ENCODE peak calls at places on chromosomes 2 and 18, in five cellular contexts. P is ovary, G is thyroid gland, W is brain microvascular endothelial cell, R is left ventricle myocardium inferior. T is an unnamed sample.

GRCh38 chr2:232147440-232148077 is 186.0 kb downstream of the DIS3L2 start:
- DNase-seq in P (no peak), G (no peak), W (no peak), R (no peak), T (no peak)

GRCh38 chr18:59416818-59417217 is 57.8 kb upstream of the LMAN1 start:
- DNase-seq in P (no peak), G (no peak), W (no peak), R (no peak), T (no peak)

GRCh38 chr2:204127238-204127637 is 190.7 kb downstream of the ICOS start:
- DNase-seq in P (no peak), G (no peak), W (no peak), R (no peak), T (no peak)

GRCh38 chr2:232894746-232895145 is 24.7 kb downstream of the SNORC start:
- DNase-seq in P (no peak), G (no peak), W (no peak), R (no peak), T (no peak)

GRCh38 chr18:8657873-8658521 is 47.4 kb upstream of the MTCL1 start:
- DNase-seq in P (peak; percentile 41), G (no peak), W (no peak), R (no peak), T (no peak)

GRCh38 chr18:22182884-22183610 is 13.7 kb downstream of the GATA6 start:
- DNase-seq in P (no peak), G (no peak), W (no peak), R (no peak), T (no peak)

GRCh38 chr18:56902653-56903052 is 244.2 kb upstream of the BOD1L2 start:
- DNase-seq in P (no peak), G (no peak), W (no peak), R (no peak), T (no peak)

GRCh38 chr2:223734346-223734745 is 103.0 kb downstream of the AP1S3 start:
- DNase-seq in P (no peak), G (no peak), W (no peak), R (no peak), T (no peak)

GRCh38 chr18:64403784-64404498 is 255.1 kb upstream of the LINC00305 start:
- DNase-seq in P (no peak), G (no peak), W (peak; percentile 3), R (no peak), T (no peak)

GRCh38 chr2:73832905-73833304 is 4.1 kb downstream of the STAMBP start:
- DNase-seq in P (no peak), G (no peak), W (no peak), R (no peak), T (no peak)

GRCh38 chr2:182447843-182448242 is 21.0 kb upstream of the PDE1A start:
- DNase-seq in P (no peak), G (no peak), W (peak; percentile 83), R (no peak), T (no peak)

GRCh38 chr18:59114160-59114559 is 25.5 kb upstream of the SEC11C start:
- DNase-seq in P (no peak), G (no peak), W (no peak), R (no peak), T (no peak)

GRCh38 chr18:32346667-32347066 is 124.0 kb downstream of the GAREM1 start:
- DNase-seq in P (no peak), G (peak; percentile 57), W (peak; percentile 33), R (no peak), T (no peak)

GRCh38 chr18:46113751-46114150 is 9.6 kb downstream of the HAUS1 start:
- DNase-seq in P (no peak), G (no peak), W (no peak), R (no peak), T (no peak)

GRCh38 chr2:96175951-96176350 is 30.7 kb upstream of the DUSP2 start:
- DNase-seq in P (no peak), G (no peak), W (peak; percentile 89), R (no peak), T (no peak)

GRCh38 chr2:65991332-65991731 is 443.6 kb upstream of the MEIS1 start:
- DNase-seq in P (no peak), G (no peak), W (no peak), R (no peak), T (peak; percentile 62)

GRCh38 chr2:168467729-168468128 is 11.7 kb downstream of the CERS6 start:
- DNase-seq in P (no peak), G (no peak), W (no peak), R (no peak), T (no peak)

GRCh38 chr2:168470188-168470879 is 14.3 kb downstream of the CERS6 start:
- DNase-seq in P (no peak), G (no peak), W (no peak), R (no peak), T (no peak)

GRCh38 chr2:168468354-168468753 is 12.3 kb downstream of the CERS6 start:
- DNase-seq in P (no peak), G (no peak), W (no peak), R (no peak), T (no peak)

GRCh38 chr2:168470880-168471475 is 14.9 kb downstream of the CERS6 start:
- DNase-seq in P (no peak), G (no peak), W (no peak), R (no peak), T (no peak)

GRCh38 chr2:168469281-168469988 is 13.4 kb downstream of the CERS6 start:
- DNase-seq in P (no peak), G (no peak), W (no peak), R (no peak), T (no peak)
- H3K27ac ChIP-seq in P (no peak overlapping the region), G (no peak overlapping the region), W (no peak overlapping the region), R (no peak overlapping the region), T (peak overlapping the region; percentile 81)

GRCh38 chr18:63062246-63062645 is 257.3 kb downstream of the BCL2 start:
- DNase-seq in P (no peak), G (no peak), W (no peak), R (no peak), T (no peak)

GRCh38 chr18:63058521-63058920 is 261.0 kb downstream of the BCL2 start:
- DNase-seq in P (no peak), G (no peak), W (no peak), R (no peak), T (no peak)

GRCh38 chr18:63063171-63063570 is 256.4 kb downstream of the BCL2 start:
- DNase-seq in P (no peak), G (no peak), W (peak; percentile 5), R (no peak), T (no peak)

GRCh38 chr18:63051928-63052327 is 267.6 kb downstream of the BCL2 start:
- DNase-seq in P (no peak), G (no peak), W (no peak), R (no peak), T (no peak)

DNA sequence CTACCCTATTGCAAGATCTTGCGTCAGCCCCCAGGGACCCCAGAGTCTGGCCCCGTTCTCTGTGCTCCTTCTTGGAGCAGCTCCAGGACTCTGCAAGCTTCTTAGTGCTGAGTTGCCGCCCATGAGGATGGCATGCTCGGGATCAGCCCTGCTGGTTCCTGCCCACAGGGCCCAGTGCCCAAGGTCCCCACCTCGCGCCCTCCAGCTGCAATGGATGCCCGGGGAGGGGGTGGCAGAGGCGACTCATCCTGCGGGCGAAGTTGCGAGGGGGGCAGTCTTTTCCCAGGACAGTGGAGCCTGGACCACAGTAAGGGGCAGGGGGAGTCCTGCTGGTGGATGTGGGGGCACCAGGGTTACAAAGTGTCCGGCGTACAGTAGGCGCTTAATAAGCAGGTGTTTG is 261.9 kb downstream of the BCL2 start:
- DNase-seq in P (no peak), G (no peak), W (no peak), R (no peak), T (no peak)
- H3K27ac ChIP-seq in P (no peak overlapping the region), G (no peak overlapping the region), W (no peak overlapping the region), R (no peak overlapping the region), T (no peak overlapping the region)

GRCh38 chr2:169694894-169695260 is 608 bp downstream of the PHOSPHO2 start:
- DNase-seq in P (no peak), G (no peak), W (no peak), R (no peak), T (no peak)

GRCh38 chr2:169690958-169691357 is 3.2 kb downstream of the CFAP210 start:
- DNase-seq in P (no peak), G (no peak), W (no peak), R (no peak), T (no peak)

GRCh38 chr2:169696381-169696780 is 2.1 kb downstream of the PHOSPHO2 start:
- DNase-seq in P (no peak), G (no peak), W (no peak), R (no peak), T (no peak)

GRCh38 chr2:169694113-169694893 is at the start of the genes CFAP210 and PHOSPHO2:
- DNase-seq in P (peak; percentile 99), G (peak; percentile 100), W (peak; percentile 98), R (peak; percentile 99), T (peak; percentile 99)

GRCh38 chr2:169693344-169693743 is 861 bp downstream of the CFAP210 start:
- DNase-seq in P (no peak), G (no peak), W (no peak), R (no peak), T (no peak)
- H3K27ac ChIP-seq in P (no peak overlapping the region), G (no peak overlapping the region), W (no peak overlapping the region), R (no peak overlapping the region), T (peak overlapping the region; percentile 90)

GRCh38 chr2:221074238-221074637 is 497.9 kb downstream of the EPHA4 start:
- DNase-seq in P (no peak), G (no peak), W (no peak), R (no peak), T (no peak)
- H3K27ac ChIP-seq in P (no peak overlapping the region), G (no peak overlapping the region), W (no peak overlapping the region), R (no peak overlapping the region), T (no peak overlapping the region)

DNA sequence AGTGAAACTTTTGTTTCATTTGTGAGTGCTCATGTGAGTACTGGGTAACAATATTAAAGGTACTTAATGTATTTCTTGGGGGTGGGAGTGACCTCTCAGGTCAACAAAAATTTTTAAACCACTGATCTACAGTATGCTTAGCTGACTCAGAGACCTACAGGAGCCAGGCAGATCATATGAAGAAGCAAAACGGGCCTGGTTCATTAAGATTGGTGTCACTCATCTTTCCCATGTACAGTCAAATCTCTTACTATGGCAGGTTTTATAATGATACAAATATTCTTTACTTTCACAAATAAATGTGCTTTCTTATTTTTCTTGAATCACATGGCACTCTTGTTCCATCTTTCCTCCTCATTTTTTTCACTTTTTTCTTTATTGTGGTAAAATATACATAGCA is 7.7 kb upstream of the TMSB10 start:
- DNase-seq in P (no peak), G (no peak), W (no peak), R (no peak), T (no peak)
- H3K27ac ChIP-seq in P (no peak overlapping the region), G (peak overlapping the region; percentile 20), W (peak overlapping the region; percentile 94), R (peak overlapping the region; percentile 67), T (no peak overlapping the region)

T was measured in uterus.